ENCODE peak calls at places on chromosome 14, in six cellular contexts. X is ascending aorta; M is CD4-positive, alpha-beta T cell; L is brain microvascular endothelial cell; G is endodermal cell; Y is kidney. S is an unnamed sample.

GRCh38 chr14:51294951-51295350 is 54.9 kb downstream of the TMX1 start:
- DNase-seq in X (no peak), M (no peak), L (no peak), G (no peak), Y (no peak), S (no peak)

GRCh38 chr14:68377459-68377858 is 415.4 kb downstream of the ZFP36L1 start:
- DNase-seq in X (peak), M (no peak), L (no peak), G (no peak), Y (no peak), S (no peak)

GRCh38 chr14:26709019-26709418 is 111.2 kb upstream of the NOVA1 start:
- DNase-seq in X (no peak), M (no peak), L (no peak), G (no peak), Y (no peak), S (no peak)

GRCh38 chr14:32561520-32561919 is 232.4 kb downstream of the AKAP6 start:
- DNase-seq in X (no peak), M (no peak), L (peak), G (no peak), Y (no peak), S (no peak)

GRCh38 chr14:73463411-73463810 is 5.1 kb upstream of the NUMB start:
- DNase-seq in X (peak), M (no peak), L (peak), G (peak), Y (no peak), S (no peak)

GRCh38 chr14:99551034-99551922 is 52.7 kb downstream of the CCDC85C start:
- DNase-seq in X (no peak), M (no peak), L (no peak), G (no peak), Y (no peak), S (no peak)

GRCh38 chr14:103905861-103906456 is 22.3 kb upstream of the TDRD9 start:
- DNase-seq in X (no peak), M (peak), L (no peak), G (peak), Y (peak), S (no peak)

GRCh38 chr14:85479306-85479705 is 50.6 kb upstream of the FLRT2 start:
- DNase-seq in X (no peak), M (no peak), L (no peak), G (no peak), Y (no peak), S (no peak)

GRCh38 chr14:52111583-52111982 is 42.7 kb upstream of the NID2 start:
- DNase-seq in X (no peak), M (no peak), L (peak), G (no peak), Y (no peak), S (no peak)

GRCh38 chr14:99259327-99259726 is 12.7 kb downstream of the BCL11B start:
- DNase-seq in X (no peak), M (no peak), L (no peak), G (no peak), Y (no peak), S (no peak)

GRCh38 chr14:99231850-99232401 is 40.1 kb downstream of the BCL11B start:
- DNase-seq in X (no peak), M (no peak), L (no peak), G (peak), Y (no peak), S (no peak)

GRCh38 chr14:68939893-68940613 is 39.0 kb downstream of the ACTN1 start:
- DNase-seq in X (peak), M (no peak), L (peak), G (peak), Y (peak), S (no peak)

GRCh38 chr14:72519543-72519942 is 374.4 kb downstream of the DPF3 start:
- DNase-seq in X (no peak), M (no peak), L (no peak), G (no peak), Y (no peak), S (no peak)

GRCh38 chr14:37641117-37641516 is 45.7 kb downstream of the TTC6 start:
- DNase-seq in X (no peak), M (no peak), L (no peak), G (no peak), Y (no peak), S (no peak)

GRCh38 chr14:69268763-69269162 is 8.8 kb downstream of the GALNT16 start:
- DNase-seq in X (no peak), M (no peak), L (peak), G (no peak), Y (peak), S (no peak)

GRCh38 chr14:94646481-94646880 is 34.3 kb downstream of the SERPINA3 start:
- DNase-seq in X (no peak), M (no peak), L (peak), G (no peak), Y (no peak), S (no peak)

GRCh38 chr14:37062191-37062803 is 110.1 kb downstream of the SLC25A21 start:
- DNase-seq in X (no peak), M (no peak), L (no peak), G (no peak), Y (no peak), S (no peak)

GRCh38 chr14:57818511-57818910 is 47.4 kb downstream of the SLC35F4 start:
- DNase-seq in X (no peak), M (no peak), L (no peak), G (no peak), Y (no peak), S (no peak)

GRCh38 chr14:61462566-61463195 is 141.3 kb downstream of the PRKCH start:
- DNase-seq in X (no peak), M (no peak), L (peak), G (no peak), Y (no peak), S (no peak)

GRCh38 chr14:74608959-74609611 is 3.0 kb downstream of the LTBP2 start:
- DNase-seq in X (peak), M (peak), L (peak), G (peak), Y (peak), S (peak)

GRCh38 chr14:81122326-81122725 is 98.4 kb downstream of the GTF2A1 start:
- DNase-seq in X (no peak), M (no peak), L (no peak), G (no peak), Y (no peak), S (no peak)

DNA sequence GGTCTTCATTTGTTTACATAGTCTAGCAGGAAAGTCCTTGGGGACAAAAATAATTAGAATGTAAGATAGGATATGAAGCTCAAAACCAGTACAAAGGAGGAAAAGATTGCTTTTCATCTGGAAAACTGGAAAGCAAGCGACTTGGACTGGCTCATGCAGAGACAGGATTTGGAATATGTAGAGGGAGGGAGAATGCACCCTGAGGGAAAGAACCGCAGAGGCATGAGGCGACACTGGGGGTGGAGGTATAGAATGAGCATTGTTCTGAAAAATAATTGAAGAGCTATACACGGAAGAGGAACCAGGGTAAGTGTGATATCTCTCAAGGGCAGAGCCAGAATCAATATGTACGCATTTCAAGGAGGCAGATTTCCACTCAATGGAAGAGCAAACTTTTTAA is 85.5 kb downstream of the PLEKHG3 start:
- DNase-seq in X (no peak), M (no peak), L (no peak), G (no peak), Y (no peak), S (no peak)
- H3K27ac ChIP-seq in X (no peak), M (no peak), L (no peak), G (no peak), Y (no peak), S (no peak)

GRCh38 chr14:29144598-29144997 is 378.0 kb downstream of the FOXG1 start:
- DNase-seq in X (no peak), M (no peak), L (peak), G (no peak), Y (no peak), S (no peak)
- H3K27ac ChIP-seq in X (no peak), M (no peak), L (no peak), G (no peak), Y (no peak), S (no peak)

DNA sequence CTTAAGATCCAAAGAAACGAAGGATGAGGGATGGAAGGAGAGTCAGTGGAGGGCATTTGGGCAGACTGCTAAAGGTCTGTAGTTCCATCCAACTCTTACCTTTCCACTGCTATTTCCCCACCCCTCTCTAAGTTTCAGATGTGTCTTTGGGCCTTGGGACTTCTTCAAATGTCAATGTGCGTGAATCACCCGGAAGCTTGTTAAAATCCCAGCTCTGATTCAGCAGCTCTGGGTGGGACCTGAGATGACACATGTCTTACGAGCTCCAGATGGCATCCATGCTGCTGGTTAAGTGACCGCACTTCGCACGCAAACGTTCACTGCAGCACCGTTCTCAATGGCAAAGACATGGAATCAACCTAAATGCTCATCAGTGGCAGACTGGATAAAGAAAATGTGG is 309.9 kb downstream of the VRK1 start:
- DNase-seq in X (no peak), M (no peak), L (no peak), G (no peak), Y (no peak), S (no peak)
- H3K27ac ChIP-seq in X (no peak), M (no peak), L (no peak), G (no peak), Y (no peak), S (no peak)

DNA sequence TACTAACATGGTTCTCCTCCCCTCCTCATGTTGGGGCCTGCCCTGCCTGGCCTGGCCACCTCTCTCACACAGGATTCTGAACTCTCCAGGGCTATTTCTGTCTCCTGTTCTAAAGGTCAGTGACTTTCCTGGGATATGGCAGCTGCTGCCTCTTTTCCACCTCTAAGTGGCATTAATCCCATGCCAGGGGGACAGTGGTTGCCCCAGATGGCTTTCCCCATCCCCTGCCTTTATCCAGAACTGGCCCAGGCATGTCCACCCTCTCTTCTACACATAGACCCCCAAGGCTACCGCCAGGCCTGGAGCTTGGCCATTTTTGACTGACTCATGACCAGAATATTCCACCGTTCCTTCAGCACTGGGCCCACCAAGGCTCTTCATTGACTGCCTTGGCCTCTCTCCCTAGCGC is 90.4 kb downstream of the IRF2BPL start:
- DNase-seq in X (no peak), M (no peak), L (no peak), G (no peak), Y (no peak), S (no peak)
- H3K27ac ChIP-seq in X (peak), M (no peak), L (no peak), G (no peak), Y (no peak), S (peak)

DNA sequence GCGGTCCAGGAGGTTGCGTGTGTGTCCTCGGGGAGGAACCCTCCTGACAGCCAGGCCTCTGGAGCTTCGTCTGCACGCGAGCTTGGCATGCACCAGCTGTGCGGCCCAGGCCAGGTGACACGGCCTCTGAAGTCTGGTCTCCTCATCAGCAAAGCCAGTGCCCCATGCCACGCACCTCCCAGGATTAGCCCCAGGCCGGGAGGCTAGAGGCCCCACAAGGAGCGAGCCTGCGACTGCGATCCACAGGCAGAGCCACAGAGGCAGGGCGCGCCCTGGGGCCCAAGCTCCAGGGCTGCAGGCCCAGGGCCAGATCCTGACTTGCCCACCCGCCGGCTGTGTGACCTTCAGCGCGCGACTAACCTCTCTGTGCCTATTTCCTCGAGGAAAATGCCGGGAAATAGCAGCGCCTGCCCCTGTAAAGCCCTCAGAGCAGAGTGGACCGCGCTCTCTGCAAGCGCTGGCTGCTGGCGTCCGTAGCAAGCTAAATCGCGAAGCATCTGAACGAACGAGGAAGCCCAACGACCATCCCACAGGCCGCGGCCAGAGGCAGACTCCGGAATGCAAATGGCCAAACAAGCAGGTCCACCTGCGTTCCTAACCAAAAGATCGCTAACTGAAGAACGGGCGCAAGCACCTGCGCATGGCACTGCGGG is 492 bp upstream of the BTBD6 start:
- DNase-seq in X (no peak), M (no peak), L (no peak), G (no peak), Y (no peak), S (no peak)
- H3K27ac ChIP-seq in X (peak), M (peak), L (peak), G (no peak), Y (peak), S (peak)

GRCh38 chr14:53226553-53226952 is 73.4 kb upstream of the DDHD1 start:
- DNase-seq in X (no peak), M (no peak), L (no peak), G (no peak), Y (no peak), S (no peak)
- H3K27ac ChIP-seq in X (no peak), M (no peak), L (no peak), G (no peak), Y (no peak), S (no peak)

DNA sequence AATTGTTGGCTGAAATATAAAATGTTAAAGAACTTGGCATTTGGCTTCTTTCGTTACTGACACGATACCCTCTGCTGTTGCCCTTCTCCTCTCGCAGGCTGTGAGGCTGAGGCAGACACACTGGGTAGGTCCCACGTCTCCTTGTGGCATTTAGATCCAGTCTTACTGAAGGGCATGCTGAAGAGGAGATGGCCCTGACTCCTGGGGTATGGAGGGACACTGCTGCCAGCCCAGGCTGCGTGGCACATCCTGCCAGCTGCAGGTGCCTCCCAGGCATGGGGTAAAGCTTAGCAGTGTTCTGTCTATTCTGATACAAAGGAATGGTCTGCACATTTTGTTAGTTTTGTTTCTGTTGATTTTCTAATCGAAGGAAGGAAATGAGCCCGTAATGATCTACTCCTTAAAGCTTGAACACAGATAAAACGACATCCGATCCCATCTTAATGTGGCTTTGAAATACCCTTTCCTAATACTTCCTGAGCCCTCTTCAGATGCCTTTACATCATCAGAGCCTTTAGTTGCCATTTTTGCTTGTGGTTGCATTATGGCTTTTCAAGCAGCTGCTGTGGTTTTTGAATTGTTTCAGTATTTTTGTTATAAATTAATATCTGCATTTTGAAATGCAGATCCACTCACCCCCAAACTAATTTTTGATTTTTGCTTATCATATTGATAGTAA is 61.1 kb downstream of the WDR20 start:
- DNase-seq in X (no peak), M (no peak), L (no peak), G (no peak), Y (no peak), S (no peak)
- H3K27ac ChIP-seq in X (no peak), M (no peak), L (no peak), G (no peak), Y (no peak), S (no peak)

DNA sequence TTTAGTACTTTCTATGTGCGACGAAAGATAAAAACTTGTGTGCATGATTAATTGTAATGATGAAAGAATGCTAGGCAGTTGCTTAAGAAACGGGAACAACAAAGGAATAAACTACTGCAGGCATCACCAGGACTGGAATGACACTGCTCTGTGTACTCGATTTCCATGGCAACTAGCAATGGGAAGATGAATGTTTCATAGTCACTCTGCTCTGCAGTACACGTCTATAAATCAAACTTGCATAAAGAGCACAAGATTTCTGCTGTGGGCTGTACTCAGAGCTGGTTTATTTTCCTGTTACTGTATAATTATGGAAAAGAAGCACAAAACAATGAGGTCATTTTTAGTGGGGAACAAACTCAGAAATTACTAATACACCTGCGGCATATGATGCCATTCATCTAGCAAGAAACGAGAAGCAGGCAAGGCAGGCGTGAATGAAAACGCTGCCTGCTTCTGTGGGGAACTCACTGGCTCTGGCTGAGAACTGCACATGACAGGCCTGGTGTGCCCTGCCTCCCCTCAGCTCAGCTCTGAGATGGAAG is 41.8 kb downstream of the EFCAB11 start:
- DNase-seq in X (no peak), M (no peak), L (peak), G (no peak), Y (no peak), S (no peak)
- H3K27ac ChIP-seq in X (no peak), M (no peak), L (peak), G (peak), Y (no peak), S (peak)

GRCh38 chr14:20427231-20428009 is 8.5 kb downstream of the KLHL33 start:
- DNase-seq in X (no peak), M (no peak), L (peak), G (peak), Y (no peak), S (no peak)
- H3K27ac ChIP-seq in X (no peak), M (no peak), L (no peak), G (no peak), Y (no peak), S (peak)

S was measured in esophagus squamous epithelium.